ENCODE peak calls at places on chromosome 21, in five cellular contexts. One of them, this sample, is unnamed.

GRCh38 chr21:42208801-42209490 is 10.0 kb upstream of the ABCG1 start:
- DNase-seq in IMR-90: no peak
- DNase-seq in suprapubic skin: no peak
- DNase-seq in H54: no peak
- DNase-seq in uterus: no peak
- DNase-seq in this sample: no peak

GRCh38 chr21:17088500-17088899 is 424.3 kb upstream of the CXADR start:
- DNase-seq in uterus: no peak
- DNase-seq in IMR-90: no peak
- DNase-seq in suprapubic skin: no peak
- DNase-seq in H54: no peak
- DNase-seq in this sample: no peak

GRCh38 chr21:15688809-15689208 is 41.0 kb upstream of the USP25 start:
- DNase-seq in suprapubic skin: no peak
- DNase-seq in H54: no peak
- DNase-seq in IMR-90: no peak
- DNase-seq in uterus: no peak
- DNase-seq in this sample: no peak

GRCh38 chr21:43893536-43894205 is 28.6 kb downstream of the AGPAT3 start:
- DNase-seq in uterus: no peak
- DNase-seq in suprapubic skin: no peak
- DNase-seq in IMR-90: no peak
- DNase-seq in H54: no peak
- DNase-seq in this sample: no peak

GRCh38 chr21:31505975-31506374 is 153.5 kb upstream of the SOD1 start:
- DNase-seq in uterus: no peak
- DNase-seq in H54: no peak
- DNase-seq in suprapubic skin: no peak
- DNase-seq in IMR-90: no peak
- DNase-seq in this sample: no peak

GRCh38 chr21:15257646-15258045 is 192.8 kb upstream of the NRIP1 start:
- DNase-seq in IMR-90: no peak
- DNase-seq in uterus: no peak
- DNase-seq in H54: no peak
- DNase-seq in suprapubic skin: no peak
- DNase-seq in this sample: no peak

GRCh38 chr21:26851109-26851944 is 6.1 kb upstream of the ADAMTS1 start:
- DNase-seq in uterus: no peak
- DNase-seq in H54: no peak
- DNase-seq in suprapubic skin: no peak
- DNase-seq in IMR-90: no peak
- DNase-seq in this sample: no peak

GRCh38 chr21:38597436-38597835 is 99.2 kb upstream of the ERG start:
- DNase-seq in suprapubic skin: no peak
- DNase-seq in uterus: no peak
- DNase-seq in H54: no peak
- DNase-seq in IMR-90: no peak
- DNase-seq in this sample: no peak

GRCh38 chr21:25691931-25692330 is 42.8 kb downstream of the ATP5PF start:
- DNase-seq in uterus: no peak
- DNase-seq in suprapubic skin: no peak
- DNase-seq in H54: no peak
- DNase-seq in IMR-90: peak; percentile 29
- DNase-seq in this sample: no peak

GRCh38 chr21:27454234-27454633 is 487.3 kb upstream of the ADAMTS5 start:
- DNase-seq in IMR-90: no peak
- DNase-seq in uterus: no peak
- DNase-seq in suprapubic skin: no peak
- DNase-seq in H54: no peak
- DNase-seq in this sample: no peak

GRCh38 chr21:29372063-29372802 is 73.5 kb downstream of the BACH1 start:
- DNase-seq in IMR-90: peak; percentile 84
- DNase-seq in uterus: peak; percentile 33
- DNase-seq in H54: peak; percentile 41
- DNase-seq in suprapubic skin: no peak
- DNase-seq in this sample: no peak

GRCh38 chr21:42435401-42435800 is 31.7 kb downstream of the UBASH3A start:
- DNase-seq in suprapubic skin: no peak
- DNase-seq in H54: no peak
- DNase-seq in uterus: no peak
- DNase-seq in IMR-90: no peak
- DNase-seq in this sample: no peak

GRCh38 chr21:35525443-35525842 is 476.3 kb upstream of the RUNX1 start:
- DNase-seq in uterus: no peak
- DNase-seq in suprapubic skin: no peak
- DNase-seq in H54: no peak
- DNase-seq in IMR-90: peak; percentile 54
- DNase-seq in this sample: no peak

GRCh38 chr21:24705201-24705600 is 902.1 kb downstream of the MRPL39 start:
- DNase-seq in suprapubic skin: no peak
- DNase-seq in uterus: no peak
- DNase-seq in IMR-90: no peak
- DNase-seq in H54: no peak
- DNase-seq in this sample: no peak

GRCh38 chr21:34930971-34931370 is 118.1 kb downstream of the RUNX1 start:
- DNase-seq in H54: no peak
- DNase-seq in suprapubic skin: no peak
- DNase-seq in IMR-90: peak; percentile 54
- DNase-seq in uterus: no peak
- DNase-seq in this sample: no peak

GRCh38 chr21:44018813-44019567 is 6.9 kb downstream of the TRAPPC10 start:
- DNase-seq in IMR-90: no peak
- DNase-seq in H54: no peak
- DNase-seq in suprapubic skin: peak; percentile 20
- DNase-seq in uterus: no peak
- DNase-seq in this sample: no peak

GRCh38 chr21:44974676-44975075 is 34.8 kb downstream of the SLX9 start:
- DNase-seq in uterus: no peak
- DNase-seq in H54: no peak
- DNase-seq in suprapubic skin: no peak
- DNase-seq in IMR-90: no peak
- DNase-seq in this sample: no peak

GRCh38 chr21:36859744-36860501 is 106.5 kb downstream of the HLCS start:
- DNase-seq in suprapubic skin: peak; percentile 83
- DNase-seq in H54: peak; percentile 77
- DNase-seq in IMR-90: peak; percentile 29
- DNase-seq in uterus: peak; percentile 31
- DNase-seq in this sample: peak; percentile 28
- TF ChIP-seq POLR2A in suprapubic skin: no peak
- TF ChIP-seq POLR2A in H54: peak; percentile 36
- TF ChIP-seq POLR2A in IMR-90: no peak
- TF ChIP-seq POLR2A in uterus: no peak
- TF ChIP-seq POLR2A in this sample: no peak

GRCh38 chr21:46003575-46004007 is 22.0 kb downstream of the COL6A1 start:
- DNase-seq in H54: no peak
- DNase-seq in suprapubic skin: peak; percentile 70
- DNase-seq in uterus: no peak
- DNase-seq in IMR-90: no peak
- DNase-seq in this sample: peak; percentile 34

GRCh38 chr21:46002841-46003574 is 21.4 kb downstream of the COL6A1 start:
- DNase-seq in suprapubic skin: peak; percentile 68
- DNase-seq in uterus: peak; percentile 32
- DNase-seq in IMR-90: no peak
- DNase-seq in H54: no peak
- DNase-seq in this sample: peak; percentile 41

GRCh38 chr21:46005081-46005480 is 23.5 kb downstream of the COL6A1 start:
- DNase-seq in suprapubic skin: no peak
- DNase-seq in uterus: peak; percentile 27
- DNase-seq in H54: no peak
- DNase-seq in IMR-90: no peak
- DNase-seq in this sample: no peak

GRCh38 chr21:46005481-46005881 is 23.9 kb downstream of the COL6A1 start:
- DNase-seq in IMR-90: no peak
- DNase-seq in uterus: peak; percentile 23
- DNase-seq in suprapubic skin: no peak
- DNase-seq in H54: no peak
- DNase-seq in this sample: peak; percentile 15

DNA sequence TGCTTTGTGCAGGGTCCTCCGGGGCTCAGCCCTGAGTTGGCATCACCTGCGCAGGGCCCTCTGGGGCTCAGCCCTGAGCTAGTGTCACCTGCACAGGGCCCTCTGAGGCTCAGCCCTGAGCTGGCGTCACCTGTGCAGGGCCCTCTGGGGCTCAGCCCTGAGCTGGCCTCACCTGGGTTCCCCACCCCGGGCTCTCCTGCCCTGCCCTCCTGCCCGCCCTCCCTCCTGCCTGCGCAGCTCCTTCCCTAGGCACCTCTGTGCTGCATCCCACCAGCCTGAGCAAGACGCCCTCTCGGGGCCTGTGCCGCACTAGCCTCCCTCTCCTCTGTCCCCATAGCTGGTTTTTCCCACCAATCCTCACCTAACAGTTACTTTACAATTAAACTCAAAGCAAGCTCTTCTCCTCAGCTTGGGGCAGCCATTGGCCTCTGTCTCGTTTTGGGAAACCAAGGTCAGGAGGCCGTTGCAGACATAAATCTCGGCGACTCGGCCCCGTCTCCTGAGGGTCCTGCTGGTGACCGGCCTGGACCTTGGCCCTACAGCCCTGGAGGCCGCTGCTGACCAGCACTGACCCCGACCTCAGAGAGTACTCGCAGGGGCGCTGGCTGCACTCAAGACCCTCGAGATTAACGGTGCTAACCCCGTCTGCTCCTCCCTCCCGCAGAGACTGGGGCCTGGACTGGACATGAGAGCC is 22.7 kb downstream of the COL6A1 start:
- DNase-seq in uterus: peak; percentile 27
- DNase-seq in suprapubic skin: no peak
- DNase-seq in IMR-90: no peak
- DNase-seq in H54: no peak
- DNase-seq in this sample: peak; percentile 43
- TF ChIP-seq POLR2A in uterus: no peak
- TF ChIP-seq POLR2A in suprapubic skin: no peak
- TF ChIP-seq POLR2A in IMR-90: no peak
- TF ChIP-seq POLR2A in H54: no peak
- TF ChIP-seq POLR2A in this sample: no peak

GRCh38 chr21:33915368-33916199 is at the start of gene ATP5PO:
- DNase-seq in IMR-90: peak; percentile 98
- DNase-seq in H54: peak; percentile 94
- DNase-seq in suprapubic skin: peak; percentile 98
- DNase-seq in uterus: peak; percentile 97
- DNase-seq in this sample: peak; percentile 95
- TF ChIP-seq POLR2A in IMR-90: peak; percentile 86
- TF ChIP-seq POLR2A in H54: peak; percentile 95
- TF ChIP-seq POLR2A in suprapubic skin: no peak
- TF ChIP-seq POLR2A in uterus: peak; percentile 74
- TF ChIP-seq POLR2A in this sample: peak; percentile 65

GRCh38 chr21:40997831-40998230 is 150.9 kb upstream of the DSCAM start:
- DNase-seq in uterus: no peak
- DNase-seq in H54: no peak
- DNase-seq in suprapubic skin: no peak
- DNase-seq in IMR-90: no peak
- DNase-seq in this sample: no peak

GRCh38 chr21:41000838-41001237 is 153.9 kb upstream of the DSCAM start:
- DNase-seq in H54: no peak
- DNase-seq in uterus: no peak
- DNase-seq in suprapubic skin: no peak
- DNase-seq in IMR-90: no peak
- DNase-seq in this sample: no peak
- TF ChIP-seq POLR2A in H54: no peak
- TF ChIP-seq POLR2A in uterus: no peak
- TF ChIP-seq POLR2A in suprapubic skin: no peak
- TF ChIP-seq POLR2A in IMR-90: no peak
- TF ChIP-seq POLR2A in this sample: no peak

This sample was measured in breast epithelium.